ENCODE peak calls at places on chromosomes 11 and 22, in ten cellular contexts. C is A549, U is BE2C, Q is brain microvascular endothelial cell, E is choroid plexus epithelial cell, W is lower lobe of right lung, A is heart right ventricle, D is tibial nerve, Z is foreskin fibroblast, Y is adrenal gland. R is an unnamed sample.

GRCh38 chr11:8384199-8384821 is 120.6 kb upstream of the LMO1 start:
- DNase-seq in C (no peak), W (peak; percentile 67), E (no peak), Q (no peak), Y (peak; percentile 70), A (no peak), Z (peak; percentile 47), U (no peak), D (no peak), R (peak; percentile 6)

GRCh38 chr11:118619444-118620205 is 12.2 kb downstream of the PHLDB1 start:
- DNase-seq in Z (peak; percentile 96), E (peak; percentile 96), C (no peak), W (peak; percentile 35), U (peak; percentile 58), A (no peak), D (no peak), Q (peak; percentile 97), Y (peak; percentile 90), R (peak; percentile 96)

GRCh38 chr22:45549739-45550138 is 47.1 kb downstream of the FBLN1 start:
- DNase-seq in Y (no peak), Z (no peak), A (no peak), E (no peak), C (no peak), Q (no peak), W (no peak), D (no peak), U (no peak), R (peak; percentile 50)

GRCh38 chr11:77379253-77379652 is 77.8 kb upstream of the GDPD4 start:
- DNase-seq in Q (peak; percentile 42), A (no peak), C (no peak), Y (no peak), E (peak; percentile 9), U (no peak), Z (peak; percentile 32), W (no peak), D (no peak), R (peak; percentile 27)

GRCh38 chr22:17726561-17727243 is 47.6 kb downstream of the BID start:
- DNase-seq in W (no peak), U (no peak), D (no peak), C (no peak), A (no peak), E (peak; percentile 68), Z (peak; percentile 20), Y (peak; percentile 45), Q (peak; percentile 48), R (no peak)

GRCh38 chr11:14529933-14530332 is 9.7 kb upstream of the PSMA1 start:
- DNase-seq in A (no peak), W (no peak), U (no peak), E (peak; percentile 23), Z (peak; percentile 21), C (no peak), D (no peak), Y (no peak), Q (no peak), R (no peak)

GRCh38 chr22:23564276-23564675 is 15.8 kb downstream of the IGLL1 start:
- DNase-seq in E (no peak), Q (no peak), U (no peak), C (no peak), D (no peak), Z (no peak), Y (no peak), A (no peak), W (no peak), R (no peak)

GRCh38 chr11:45736424-45736823 is 68.5 kb upstream of the SLC35C1 start:
- DNase-seq in U (no peak), D (no peak), Z (peak; percentile 14), C (no peak), E (peak; percentile 51), Y (no peak), A (no peak), W (no peak), Q (no peak), R (peak; percentile 64)

GRCh38 chr22:23103199-23103954 is 33.1 kb downstream of the GNAZ start:
- DNase-seq in Q (no peak), W (no peak), A (no peak), E (no peak), Y (no peak), C (no peak), D (no peak), Z (no peak), U (no peak), R (no peak)

DNA sequence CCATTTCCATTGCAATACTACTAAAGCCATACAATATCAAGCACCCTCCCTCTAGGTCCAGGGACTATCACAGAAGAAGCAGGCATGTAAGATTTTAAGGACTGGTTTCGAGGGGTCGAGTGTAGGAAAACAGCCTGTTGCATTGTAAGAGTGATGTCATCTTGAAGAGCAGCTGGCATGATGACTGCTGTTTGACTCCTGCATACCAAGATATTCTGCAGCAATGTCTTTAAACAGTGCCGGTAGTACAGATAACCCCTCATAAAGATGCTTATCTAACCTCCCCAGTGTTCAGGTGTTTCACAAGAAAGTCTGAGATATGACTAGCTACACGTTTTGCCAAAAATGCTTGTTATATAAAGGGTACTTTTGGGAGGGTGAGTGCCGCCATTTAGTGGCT is 11.9 kb downstream of the FAM111A start:
- DNase-seq in D (no peak), Z (peak; percentile 31), Y (no peak), W (no peak), A (no peak), Q (no peak), U (no peak), E (no peak), C (no peak), R (no peak)
- TF ChIP-seq CTCF in D (no peak), Z (no peak), Y (no peak), W (no peak), A (no peak), Q (no peak), U (no peak), E (no peak), C (no peak), R (no peak)

GRCh38 chr22:20015187-20015625 is 1.4 kb downstream of the ARVCF start:
- DNase-seq in U (no peak), Y (no peak), Z (no peak), C (no peak), A (no peak), D (no peak), Q (no peak), E (no peak), W (no peak), R (no peak)
- H3K4me3 ChIP-seq in U (peak overlapping the region; percentile 77), Y (no peak overlapping the region), Z (no peak overlapping the region), C (no peak overlapping the region), A (no peak overlapping the region), D (no peak overlapping the region), Q (no peak overlapping the region), E (no peak overlapping the region), W (no peak overlapping the region), R (no peak overlapping the region)

GRCh38 chr11:117202386-117203068 is 3.4 kb downstream of the TAGLN start:
- DNase-seq in E (no peak), W (no peak), Y (no peak), U (no peak), D (no peak), Z (no peak), Q (no peak), C (no peak), A (no peak), R (no peak)

GRCh38 chr11:117201906-117202305 is 2.7 kb downstream of the TAGLN start:
- DNase-seq in D (no peak), Z (no peak), U (no peak), Y (no peak), Q (no peak), W (no peak), C (no peak), A (no peak), E (no peak), R (peak; percentile 43)

GRCh38 chr11:117201516-117201866 is 2.3 kb downstream of the TAGLN start:
- DNase-seq in Q (no peak), U (no peak), A (no peak), Y (no peak), E (no peak), W (no peak), C (no peak), Z (no peak), D (no peak), R (no peak)

GRCh38 chr11:117199916-117200812 is 994 bp downstream of the TAGLN start:
- DNase-seq in Q (no peak), W (peak; percentile 26), U (no peak), C (no peak), Z (no peak), E (no peak), Y (no peak), A (peak; percentile 13), D (no peak), R (no peak)

DNA sequence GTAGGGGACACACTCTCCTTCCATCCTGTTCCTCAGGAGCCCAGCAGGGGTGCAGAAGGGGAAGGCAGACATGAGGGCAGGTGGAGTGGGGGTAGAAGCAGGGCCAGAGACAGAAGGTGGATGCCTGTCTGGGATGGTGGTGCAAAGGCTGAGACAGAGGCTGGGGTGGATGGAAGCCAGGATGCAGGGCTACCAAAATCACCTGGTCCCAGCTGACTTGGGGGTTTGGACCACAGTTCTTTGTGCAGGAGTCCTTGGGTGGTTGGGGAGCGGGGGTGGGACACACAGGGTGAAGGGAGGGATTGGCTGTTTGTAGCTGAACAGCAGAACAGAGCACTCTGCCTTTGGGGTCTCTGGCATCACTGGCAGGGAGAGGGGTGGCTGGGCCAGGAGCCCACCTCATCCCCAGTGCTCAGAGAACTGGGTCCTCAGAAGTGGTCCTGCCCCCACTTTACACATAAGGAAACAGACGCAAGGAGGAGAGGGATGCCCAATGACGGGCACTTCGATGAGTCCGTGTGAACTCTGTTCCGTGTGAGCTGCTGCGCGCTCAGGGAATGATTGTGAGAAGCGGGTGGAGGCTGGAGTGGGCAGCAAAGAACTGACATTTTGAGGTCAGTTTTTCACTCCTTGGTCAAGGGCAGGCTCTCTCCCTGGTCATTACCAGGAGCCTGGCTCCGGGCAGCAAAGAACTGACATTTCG is 1.8 kb downstream of the TAGLN start:
- DNase-seq in A (no peak), D (no peak), Y (no peak), C (no peak), E (no peak), U (no peak), Q (no peak), W (no peak), Z (no peak), R (peak; percentile 24)
- TF ChIP-seq CTCF in A (no peak), D (no peak), Y (no peak), C (no peak), E (no peak), U (no peak), Q (peak; percentile 23), W (no peak), Z (no peak), R (no peak)

DNA sequence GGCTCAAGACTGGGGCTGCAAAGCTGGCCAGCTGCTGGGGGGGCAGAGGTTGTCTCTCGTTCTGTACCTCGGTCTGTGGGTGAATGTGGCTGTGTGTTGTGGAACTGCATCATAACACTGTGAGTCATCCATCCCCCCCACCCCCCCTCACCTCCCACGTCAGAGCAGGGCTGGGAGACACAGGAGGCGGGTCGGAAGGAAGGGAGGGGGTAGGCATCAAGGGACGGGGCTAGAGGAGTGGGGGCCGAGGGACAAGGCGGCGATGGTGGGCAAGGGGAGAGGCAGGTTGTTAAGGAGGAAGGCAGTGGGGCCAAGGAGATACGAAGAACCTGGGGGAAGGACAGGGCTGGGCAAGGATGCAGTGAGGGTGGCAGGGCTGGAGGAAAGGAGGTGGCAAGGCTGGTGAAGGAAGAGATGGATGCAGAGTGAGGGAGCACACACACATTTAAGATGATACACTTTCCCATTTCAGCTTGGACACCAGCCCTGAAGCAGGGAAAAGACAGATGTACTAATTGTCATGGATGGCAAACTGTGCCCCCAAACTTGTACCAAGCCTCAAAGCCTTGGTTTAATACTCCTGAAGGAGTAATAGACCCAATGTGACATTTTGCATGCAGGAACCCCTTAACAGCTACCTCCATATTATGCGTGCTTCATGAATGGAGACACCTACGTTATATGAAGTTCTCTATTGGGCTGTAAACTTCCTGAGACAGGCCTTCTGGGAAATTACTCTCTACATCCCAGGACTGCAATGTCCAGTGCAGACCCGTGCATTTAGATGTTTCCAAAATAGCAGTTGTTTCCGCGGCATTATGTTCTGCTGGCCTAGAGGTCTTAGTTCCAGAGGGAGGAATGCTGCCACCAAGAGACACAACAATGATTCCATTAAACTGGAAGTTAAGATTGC is at the start of gene YPEL4:
- DNase-seq in Q (peak; percentile 74), E (peak; percentile 88), A (peak; percentile 55), D (no peak), C (peak; percentile 79), Y (peak; percentile 68), U (no peak), W (peak; percentile 57), Z (peak; percentile 87), R (peak; percentile 83)
- H3K4me3 ChIP-seq in Q (peak within 1 kb of the TSS; percentile 38), E (peak within 1 kb of the TSS; percentile 61), A (peak within 1 kb of the TSS; percentile 47), D (peak within 1 kb of the TSS; percentile 6), C (peak within 1 kb of the TSS; percentile 35), Y (peak within 1 kb of the TSS; percentile 31), U (no peak within 1 kb of the TSS), W (peak within 1 kb of the TSS; percentile 54), Z (peak within 1 kb of the TSS; percentile 94), R (peak within 1 kb of the TSS; percentile 52)